ENCODE peak calls at places on chromosomes 16 and 17, in eight cellular contexts. I is sigmoid colon, O is mammary epithelial cell, T is psoas muscle, C is uterus, V is HCT116, H is bronchial epithelial cell, U is adrenal gland. W is an unnamed sample.
A peak's percentile ranks its signal among the peaks of the same experiment; 100 is the strongest.

GRCh38 chr16:47617732-47618131 is 156.6 kb downstream of the PHKB start:
- DNase-seq in I (no peak), O (peak; percentile 49), T (no peak), C (no peak), V (peak; percentile 6), H (peak; percentile 1), U (no peak), W (no peak)

GRCh38 chr16:82067042-82067809 is 32.2 kb downstream of the HSD17B2 start:
- DNase-seq in I (no peak), O (no peak), T (no peak), C (peak; percentile 35), V (no peak), H (no peak), U (no peak), W (no peak)

GRCh38 chr16:24010440-24011089 is 174.8 kb downstream of the PRKCB start:
- DNase-seq in I (peak; percentile 87), O (peak; percentile 66), T (peak; percentile 65), C (peak; percentile 70), V (peak; percentile 55), H (peak; percentile 48), U (peak; percentile 78), W (peak; percentile 39)

GRCh38 chr16:55297062-55297909 is 26.7 kb upstream of the IRX6 start:
- DNase-seq in I (no peak), O (peak; percentile 76), T (peak; percentile 70), C (no peak), V (no peak), H (peak; percentile 98), U (no peak), W (no peak)

GRCh38 chr17:78923660-78924453 is 1.3 kb downstream of the TIMP2 start:
- DNase-seq in I (peak; percentile 82), O (peak; percentile 81), T (peak; percentile 70), C (peak; percentile 65), V (peak; percentile 69), H (peak; percentile 57), U (peak; percentile 55), W (no peak)

GRCh38 chr17:43665387-43666101 is 3.8 kb upstream of the MEOX1 start:
- DNase-seq in I (no peak), O (no peak), T (peak; percentile 60), C (peak; percentile 61), V (no peak), H (no peak), U (no peak), W (no peak)

GRCh38 chr16:2468142-2468724 is 2.9 kb upstream of the NTN3 start:
- DNase-seq in I (no peak), O (peak; percentile 78), T (no peak), C (no peak), V (no peak), H (peak; percentile 69), U (no peak), W (no peak)

GRCh38 chr17:66677201-66677981 is 157.5 kb upstream of the CACNG5 start:
- DNase-seq in I (no peak), O (peak; percentile 96), T (no peak), C (no peak), V (no peak), H (peak; percentile 99), U (no peak), W (no peak)

GRCh38 chr17:20259668-20260067 is 207.7 kb downstream of the LGALS9B start:
- DNase-seq in I (no peak), O (no peak), T (no peak), C (no peak), V (no peak), H (no peak), U (no peak), W (no peak)

GRCh38 chr17:29705352-29705751 is 82.6 kb upstream of the CORO6 start:
- DNase-seq in I (no peak), O (no peak), T (no peak), C (no peak), V (no peak), H (no peak), U (no peak), W (no peak)

GRCh38 chr17:683499-684254 is 31.0 kb downstream of the VPS53 start:
- DNase-seq in I (no peak), O (no peak), T (no peak), C (no peak), V (no peak), H (no peak), U (no peak), W (no peak)

GRCh38 chr17:69828087-69828486 is 246.9 kb upstream of the KCNJ16 start:
- DNase-seq in I (no peak), O (peak; percentile 44), T (peak; percentile 61), C (no peak), V (no peak), H (no peak), U (peak; percentile 77), W (no peak)

GRCh38 chr17:79607941-79608728 is 2.7 kb downstream of the RBFOX3 start:
- DNase-seq in I (peak; percentile 87), O (peak; percentile 15), T (no peak), C (peak; percentile 30), V (peak; percentile 12), H (no peak), U (peak; percentile 19), W (no peak)

GRCh38 chr17:44063704-44064639 is 2.5 kb downstream of the LSM12 start:
- DNase-seq in I (no peak), O (no peak), T (no peak), C (no peak), V (no peak), H (no peak), U (no peak), W (no peak)

GRCh38 chr16:24539850-24540484 is 601 bp downstream of the RBBP6 start:
- DNase-seq in I (peak; percentile 84), O (peak; percentile 3), T (peak; percentile 85), C (peak; percentile 57), V (no peak), H (no peak), U (peak; percentile 69), W (no peak)

GRCh38 chr17:33163827-33164555 is 129.1 kb downstream of the ASIC2 start:
- DNase-seq in I (no peak), O (peak; percentile 71), T (no peak), C (peak; percentile 37), V (no peak), H (peak; percentile 83), U (peak; percentile 41), W (no peak)

GRCh38 chr17:77479372-77479781 is 338.6 kb downstream of the SEC14L1 start:
- DNase-seq in I (no peak), O (no peak), T (no peak), C (no peak), V (no peak), H (no peak), U (no peak), W (no peak)

GRCh38 chr16:3642397-3643094 is 11.9 kb upstream of the DNASE1 start:
- DNase-seq in I (peak; percentile 66), O (peak; percentile 63), T (no peak), C (no peak), V (peak; percentile 28), H (peak; percentile 72), U (peak; percentile 81), W (no peak)

GRCh38 chr17:14301279-14301760 is 439 bp downstream of the HS3ST3B1 start:
- DNase-seq in I (no peak), O (no peak), T (no peak), C (no peak), V (no peak), H (peak; percentile 29), U (no peak), W (no peak)

GRCh38 chr17:50426472-50426782 is 409 bp downstream of the ACSF2 start:
- DNase-seq in I (no peak), O (no peak), T (no peak), C (no peak), V (no peak), H (no peak), U (no peak), W (no peak)

GRCh38 chr17:82177761-82178498 is 34.7 kb downstream of the CCDC57 start:
- DNase-seq in I (no peak), O (no peak), T (no peak), C (no peak), V (no peak), H (no peak), U (no peak), W (no peak)
- H3K27me3 ChIP-seq in I (no peaks in the 10 kb centered on the region), O (no peaks in the 10 kb centered on the region), T (no peaks in the 10 kb centered on the region), C (no peaks in the 10 kb centered on the region), V (no peaks in the 10 kb centered on the region), H (no peaks in the 10 kb centered on the region), U (no peaks in the 10 kb centered on the region), W (no peaks in the 10 kb centered on the region)

DNA sequence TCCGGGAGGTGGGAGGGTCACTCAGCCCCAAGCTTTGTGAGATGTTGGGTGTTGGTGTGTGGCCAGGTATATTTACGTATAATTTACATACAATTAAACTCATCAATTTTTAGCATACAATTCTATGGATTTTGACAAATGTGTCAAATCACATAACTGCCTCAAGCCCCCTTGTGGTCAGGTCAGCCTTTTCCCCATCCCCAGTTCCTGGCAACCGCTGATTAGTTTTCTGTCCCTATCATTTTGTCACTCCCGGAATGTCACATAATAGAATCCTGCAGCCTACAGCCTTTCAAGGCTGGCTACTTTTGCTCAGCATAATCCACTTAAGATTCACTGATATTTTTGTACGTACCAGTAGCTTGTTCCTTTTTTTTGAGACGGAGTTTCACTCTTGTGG is 19.4 kb upstream of the RAI1 start:
- DNase-seq in I (no peak), O (no peak), T (no peak), C (no peak), V (no peak), H (no peak), U (no peak), W (no peak)
- TF ChIP-seq CTCF in I (no peak), O (no peak), T (no peak), C (no peak), V (peak; percentile 44), H (no peak), U (no peak), W (no peak)

GRCh38 chr17:72295916-72296315 is 175.1 kb downstream of the SOX9 start:
- DNase-seq in I (no peak), O (peak; percentile 39), T (no peak), C (no peak), V (no peak), H (peak; percentile 35), U (no peak), W (no peak)
- H3K27me3 ChIP-seq in I (no peaks in the 10 kb centered on the region), O (no peaks in the 10 kb centered on the region), T (peaks cover 8% of the 10 kb centered on the region), C (no peaks in the 10 kb centered on the region), V (no peaks in the 10 kb centered on the region), H (no peaks in the 10 kb centered on the region), U (no peaks in the 10 kb centered on the region), W (no peaks in the 10 kb centered on the region)

DNA sequence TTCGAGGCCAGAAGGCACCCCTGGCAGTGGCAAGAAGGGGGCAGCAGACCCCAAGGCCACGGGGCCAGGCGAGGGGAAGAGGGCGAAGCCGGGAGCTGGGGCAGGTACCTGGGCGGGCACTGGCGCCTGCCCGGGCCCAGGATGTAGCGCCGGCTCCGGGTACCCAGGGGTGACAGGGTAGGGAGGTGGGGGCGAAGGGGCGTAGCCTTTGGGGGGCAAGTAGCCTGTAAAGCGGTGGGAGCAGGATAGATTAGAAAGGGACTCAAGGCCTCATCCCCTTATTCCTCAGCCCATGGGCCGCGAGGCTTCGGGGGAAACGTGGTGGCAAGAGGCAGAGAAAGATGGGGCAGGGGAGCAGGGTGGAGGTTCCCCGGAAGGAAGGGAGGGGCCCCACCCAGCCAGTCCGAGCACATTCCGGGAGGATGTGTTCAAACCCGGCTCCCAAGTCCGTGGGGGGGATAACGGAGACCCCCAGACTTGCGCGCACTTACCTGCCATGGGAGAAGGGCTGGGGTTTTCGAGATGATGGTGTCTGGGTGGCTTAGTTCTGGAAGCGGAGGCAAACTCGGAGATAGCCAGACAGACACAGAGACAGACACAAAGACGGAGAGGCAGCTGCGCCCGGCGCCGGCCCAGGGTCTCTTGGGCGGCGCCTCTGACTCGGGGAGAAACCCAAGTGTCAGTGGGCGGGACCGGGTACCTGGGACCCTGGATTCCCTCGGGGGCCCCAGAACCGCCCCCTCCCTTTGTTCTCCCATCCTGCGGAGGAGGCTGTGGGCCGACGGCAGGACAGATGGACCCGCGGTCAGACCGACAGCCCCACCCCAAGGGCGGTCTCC is 493 bp downstream of the PLSCR3 start:
- DNase-seq in I (peak; percentile 76), O (peak; percentile 58), T (no peak), C (peak; percentile 31), V (no peak), H (peak; percentile 44), U (no peak), W (no peak)
- TF ChIP-seq CTCF in I (no peak), O (no peak), T (no peak), C (no peak), V (peak; percentile 23), H (no peak), U (no peak), W (no peak)

W was measured in Panc1.